ENCODE peak calls at places on chromosomes 4 and X, in four cellular contexts. N is H9, D is IMR-90, Q is H1. H is an unnamed sample.

GRCh38 chr4:32022071-32022470 is 1301.9 kb downstream of the PCDH7 start:
- DNase-seq in N (no peak), D (no peak), Q (no peak), H (no peak)

GRCh38 chrX:112636288-112636687 is 43.5 kb downstream of the LHFPL1 start:
- DNase-seq in N (no peak), D (peak), Q (no peak), H (peak)

GRCh38 chr4:183823394-183823793 is 81.7 kb upstream of the STOX2 start:
- DNase-seq in N (no peak), D (peak), Q (no peak), H (peak)

GRCh38 chr4:156705291-156705690 is 266.3 kb downstream of the PDGFC start:
- DNase-seq in N (no peak), D (peak), Q (no peak), H (no peak)

GRCh38 chrX:386768-387575 is at the start of gene PPP2R3B:
- DNase-seq in N (peak), D (peak), Q (peak), H (peak)

GRCh38 chrX:20653070-20653469 is 386.4 kb upstream of the RPS6KA3 start:
- DNase-seq in N (no peak), D (no peak), Q (no peak), H (no peak)

GRCh38 chr4:183722738-183723560 is 63.9 kb downstream of the TRAPPC11 start:
- DNase-seq in N (peak), D (peak), Q (peak), H (peak)

GRCh38 chrX:130109429-130110378 is 593 bp downstream of the ELF4 start:
- DNase-seq in N (no peak), D (peak), Q (peak), H (peak)

GRCh38 chrX:109533631-109534030 is 3.0 kb upstream of the NXT2 start:
- DNase-seq in N (no peak), D (peak), Q (no peak), H (no peak)

DNA sequence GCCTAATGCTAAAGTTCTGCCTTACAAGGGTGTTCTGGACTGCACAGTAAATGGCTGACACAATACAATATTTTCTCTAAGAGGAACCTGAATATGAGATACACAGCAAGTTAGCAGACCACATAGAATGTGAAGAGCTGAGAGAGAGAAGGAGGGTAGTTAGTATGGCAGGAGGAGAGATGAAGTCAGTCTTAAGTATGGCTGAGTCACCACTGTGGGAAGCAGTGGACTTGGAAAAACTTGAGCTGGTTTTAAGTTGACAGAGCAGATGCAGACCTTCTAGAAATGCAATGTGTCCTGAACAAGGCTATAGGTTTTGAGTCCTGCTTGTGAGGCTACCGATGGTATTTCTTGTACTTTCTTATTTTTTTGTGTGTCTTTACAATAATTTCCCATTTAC is 172.5 kb downstream of the SH2D1A start:
- DNase-seq in N (no peak), D (peak), Q (no peak), H (peak)
- H2AK5ac ChIP-seq in N (no peak), D (no peak), Q (no peak), H (no peak)

GRCh38 chrX:9882669-9883446 is 84.3 kb upstream of the CLDN34 start:
- DNase-seq in N (no peak), D (peak), Q (no peak), H (peak)

GRCh38 chrX:9884031-9884779 is 83.0 kb upstream of the CLDN34 start:
- DNase-seq in N (no peak), D (no peak), Q (no peak), H (no peak)

GRCh38 chrX:9878141-9878875 is 88.8 kb upstream of the CLDN34 start:
- DNase-seq in N (no peak), D (peak), Q (no peak), H (no peak)

GRCh38 chrX:9880912-9881311 is 86.2 kb upstream of the CLDN34 start:
- DNase-seq in N (no peak), D (no peak), Q (no peak), H (no peak)

DNA sequence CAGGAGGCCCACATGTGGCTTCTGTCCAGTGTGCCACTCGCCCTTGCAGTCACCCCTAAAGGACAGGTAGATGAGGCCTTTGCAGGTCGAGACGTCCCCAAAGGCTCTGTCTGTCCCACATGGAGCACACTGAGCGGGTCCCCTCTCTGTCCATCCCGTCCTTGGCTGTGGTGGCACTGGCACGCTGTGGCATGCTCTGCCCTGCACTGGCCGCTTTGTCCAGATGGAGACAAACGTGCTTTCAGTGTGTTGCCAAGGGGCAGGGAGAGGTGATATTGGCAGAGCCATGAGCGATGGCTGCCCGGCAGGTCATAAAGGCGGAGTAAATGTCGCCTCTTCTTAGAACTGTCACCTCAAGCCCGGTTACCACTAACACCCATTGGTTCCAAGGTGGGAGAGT is 86.9 kb upstream of the CLDN34 start:
- DNase-seq in N (no peak), D (no peak), Q (no peak), H (no peak)
- H2AK5ac ChIP-seq in N (no peak), D (no peak), Q (no peak), H (no peak)

GRCh38 chr4:54683616-54684346 is 26.0 kb downstream of the KIT start:
- DNase-seq in N (peak), D (no peak), Q (no peak), H (peak)
- H2AK5ac ChIP-seq in N (no peak), D (no peak), Q (no peak), H (no peak)

DNA sequence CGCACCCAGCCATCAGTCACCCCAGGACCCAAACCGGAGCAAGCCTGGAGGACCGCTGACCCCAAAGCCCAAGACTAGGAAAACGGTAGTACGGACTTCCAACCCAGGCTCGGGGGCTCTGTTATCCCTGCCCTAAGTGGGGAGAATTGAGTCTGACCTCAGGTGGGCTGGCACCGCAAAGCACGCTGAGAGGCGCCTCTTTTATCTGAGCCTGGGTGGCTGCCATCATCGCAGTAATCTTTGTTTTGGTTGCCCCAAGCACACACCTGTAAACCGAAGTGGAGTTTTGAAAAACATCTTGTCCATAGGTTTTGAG is 894 bp upstream of the SH3RF1 start:
- DNase-seq in N (no peak), D (no peak), Q (no peak), H (no peak)
- H2AK5ac ChIP-seq in N (no peak), D (peak), Q (no peak), H (no peak)

DNA sequence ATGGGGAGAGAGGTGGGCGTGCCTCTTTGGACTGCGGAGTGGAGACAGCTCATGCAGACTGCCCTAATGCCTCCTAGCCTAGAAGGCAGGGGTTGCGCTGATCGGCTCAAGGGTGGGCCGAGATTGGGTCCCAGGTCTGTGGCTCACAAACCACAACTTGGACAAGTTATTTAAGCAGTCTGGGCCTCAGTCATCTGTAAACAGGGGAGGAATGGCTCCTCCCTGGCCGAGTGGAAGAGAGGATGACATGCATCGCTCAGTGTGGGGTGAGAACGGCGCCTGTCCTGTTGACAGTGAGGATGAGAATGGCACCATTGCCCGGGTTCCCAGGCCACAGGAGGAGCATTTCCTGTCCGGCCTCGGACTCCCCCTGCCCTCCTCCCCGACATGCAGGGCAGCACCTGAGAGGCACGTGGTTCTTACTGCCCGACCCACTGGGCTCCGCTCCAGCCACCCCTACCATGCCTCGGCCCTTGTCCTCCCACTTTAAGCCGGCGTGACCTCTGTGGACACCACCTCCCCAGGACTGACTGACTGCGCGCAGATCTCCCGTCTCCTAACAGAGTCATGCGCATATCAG is 40.3 kb upstream of the GRPEL1 start:
- DNase-seq in N (no peak), D (no peak), Q (no peak), H (no peak)
- H2AK5ac ChIP-seq in N (no peak), D (no peak), Q (no peak), H (no peak)

GRCh38 chrX:68995386-68995779 is 166.6 kb downstream of the EFNB1 start:
- DNase-seq in N (no peak), D (no peak), Q (no peak), H (no peak)
- H2AK5ac ChIP-seq in N (no peak), D (peak), Q (no peak), H (no peak)

GRCh38 chr4:140047781-140048180 is 106.2 kb downstream of the MAML3 start:
- DNase-seq in N (no peak), D (no peak), Q (no peak), H (no peak)
- H2AK5ac ChIP-seq in N (no peak), D (no peak), Q (no peak), H (no peak)

GRCh38 chr4:6937748-6938147 is 28.1 kb downstream of the TBC1D14 start:
- DNase-seq in N (no peak), D (no peak), Q (no peak), H (no peak)
- H2AK5ac ChIP-seq in N (no peak), D (peak), Q (no peak), H (peak)

GRCh38 chr4:3824521-3825270 is 58.5 kb downstream of the ADRA2C start:
- DNase-seq in N (no peak), D (no peak), Q (no peak), H (no peak)
- H2AK5ac ChIP-seq in N (no peak), D (no peak), Q (no peak), H (no peak)

DNA sequence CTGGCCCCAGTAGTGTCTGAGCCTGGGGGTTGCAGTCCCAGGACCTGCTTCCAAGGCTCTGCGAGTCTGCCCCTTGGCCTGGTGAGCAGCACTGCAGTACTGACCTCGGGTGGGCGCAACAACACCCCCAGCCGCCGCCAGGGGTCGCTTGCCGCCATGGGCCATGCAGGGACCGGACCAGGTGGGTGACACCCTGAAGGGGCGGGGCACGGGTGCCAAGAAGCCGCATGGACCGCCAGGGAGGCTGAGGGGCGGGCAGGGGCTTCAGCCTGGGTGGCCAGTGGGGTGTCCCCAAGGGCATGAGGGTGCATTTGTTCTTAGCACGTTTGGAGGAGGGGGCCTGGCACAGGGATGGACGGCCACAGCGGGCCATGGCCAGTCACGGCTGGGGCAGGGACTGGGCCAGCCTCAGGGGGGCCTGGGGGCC is 25.0 kb downstream of the TACC3 start:
- DNase-seq in N (peak), D (peak), Q (peak), H (peak)
- H2AK5ac ChIP-seq in N (no peak), D (no peak), Q (no peak), H (no peak)

H was measured in mesenchymal stem cell.